ENCODE peak calls at places on chromosomes 1 and 21, in eight cellular contexts. D is HFFc6, T is fibroblast of mammary gland, H is vagina, B is cardiac muscle cell, M is GM23338, Q is heart right ventricle, O is transverse colon. W is an unnamed sample.

GRCh38 chr1:29452463-29453230 is 216.3 kb downstream of the PTPRU start:
- DNase-seq in M (no peak), Q (no peak), T (no peak), H (no peak), O (no peak), B (no peak), D (no peak), W (no peak)

GRCh38 chr1:182259229-182259872 is 132.2 kb downstream of the GLUL start:
- DNase-seq in H (no peak), M (no peak), B (no peak), D (peak; percentile 59), O (peak; percentile 55), Q (peak; percentile 46), T (peak; percentile 75), W (no peak)

GRCh38 chr1:220733090-220733569 is 15.0 kb upstream of the MTARC2 start:
- DNase-seq in D (peak; percentile 84), H (no peak), B (peak; percentile 80), O (peak; percentile 84), T (peak; percentile 95), Q (peak; percentile 92), M (peak; percentile 93), W (peak; percentile 79)

GRCh38 chr1:234973426-234974250 is 155.0 kb downstream of the TOMM20 start:
- DNase-seq in M (no peak), H (no peak), D (no peak), T (no peak), B (no peak), O (no peak), Q (no peak), W (no peak)

GRCh38 chr1:26983863-26984262 is 9.6 kb upstream of the TRNP1 start:
- DNase-seq in Q (no peak), D (no peak), O (no peak), H (no peak), T (peak; percentile 37), M (no peak), B (no peak), W (no peak)

GRCh38 chr1:26289158-26290059 is 9.5 kb downstream of the SH3BGRL3 start:
- DNase-seq in D (no peak), B (no peak), H (no peak), Q (no peak), M (no peak), O (peak; percentile 65), T (no peak), W (no peak)

GRCh38 chr1:182170941-182171461 is 109.5 kb upstream of the ZNF648 start:
- DNase-seq in T (no peak), O (no peak), Q (peak; percentile 13), B (no peak), H (no peak), M (no peak), D (no peak), W (no peak)

GRCh38 chr1:29708818-29709710 is 472.7 kb downstream of the PTPRU start:
- DNase-seq in T (peak; percentile 84), Q (no peak), B (no peak), D (peak; percentile 76), O (no peak), M (peak; percentile 11), H (no peak), W (no peak)

GRCh38 chr1:82600314-82600713 is 799.6 kb downstream of the ADGRL2 start:
- DNase-seq in H (no peak), M (no peak), O (no peak), D (no peak), B (no peak), T (no peak), Q (no peak), W (no peak)

GRCh38 chr1:225483818-225484656 is 56.2 kb upstream of the LBR start:
- DNase-seq in O (no peak), D (no peak), B (peak; percentile 32), M (no peak), Q (no peak), H (peak; percentile 31), T (no peak), W (no peak)

GRCh38 chr1:193285626-193286025 is 99.2 kb upstream of the B3GALT2 start:
- DNase-seq in B (no peak), H (no peak), D (no peak), O (no peak), T (peak; percentile 49), Q (no peak), M (no peak), W (no peak)

GRCh38 chr21:38669186-38669585 is 136.5 kb upstream of the ETS2 start:
- DNase-seq in Q (no peak), O (peak; percentile 24), H (no peak), T (peak; percentile 36), B (peak; percentile 23), D (peak; percentile 17), M (peak; percentile 60), W (no peak)

GRCh38 chr1:234676103-234676594 is 66.2 kb upstream of the IRF2BP2 start:
- DNase-seq in H (no peak), B (peak; percentile 73), D (peak; percentile 61), Q (peak; percentile 91), T (peak; percentile 78), M (peak; percentile 91), O (peak; percentile 82), W (no peak)

GRCh38 chr1:17329610-17330009 is 21.6 kb downstream of the PADI4 start:
- DNase-seq in H (no peak), B (no peak), M (no peak), T (no peak), Q (no peak), O (no peak), D (no peak), W (no peak)

GRCh38 chr1:21774835-21775541 is 8.0 kb downstream of the USP48 start:
- DNase-seq in H (no peak), Q (no peak), D (no peak), B (no peak), M (no peak), O (no peak), T (no peak), W (no peak)

GRCh38 chr21:42007541-42007940 is 2.6 kb downstream of the ZBTB21 start:
- DNase-seq in M (no peak), T (no peak), O (no peak), H (no peak), Q (no peak), D (no peak), B (no peak), W (no peak)

GRCh38 chr21:42006765-42007164 is 3.4 kb downstream of the ZBTB21 start:
- DNase-seq in Q (no peak), T (peak; percentile 34), B (no peak), M (no peak), O (no peak), H (no peak), D (no peak), W (no peak)

GRCh38 chr21:42010507-42011493 is 640 bp upstream of the ZBTB21 start:
- DNase-seq in T (no peak), Q (no peak), O (peak; percentile 48), B (peak; percentile 63), H (no peak), M (peak; percentile 55), D (no peak), W (no peak)

GRCh38 chr21:42009831-42010506 is at the start of gene ZBTB21:
- DNase-seq in T (peak; percentile 96), B (peak; percentile 98), O (peak; percentile 99), Q (peak; percentile 99), D (peak; percentile 97), H (no peak), M (peak; percentile 97), W (peak; percentile 99)

GRCh38 chr21:42009018-42009830 is 936 bp downstream of the ZBTB21 start:
- DNase-seq in D (peak; percentile 51), B (peak; percentile 62), H (no peak), O (peak; percentile 71), Q (peak; percentile 45), M (peak; percentile 77), T (peak; percentile 71), W (no peak)
- TF ChIP-seq CTCF in D (peak; percentile 63), B (no peak), H (no peak), O (peak; percentile 30), Q (no peak), M (no peak), T (no peak), W (peak; percentile 51)

GRCh38 chr21:32941263-32941662 is 84.5 kb upstream of the OLIG2 start:
- DNase-seq in T (no peak), O (no peak), D (no peak), M (no peak), H (no peak), B (no peak), Q (no peak), W (no peak)

GRCh38 chr21:32934829-32935228 is 90.9 kb upstream of the OLIG2 start:
- DNase-seq in B (no peak), T (no peak), O (no peak), Q (no peak), H (no peak), M (no peak), D (no peak), W (no peak)

GRCh38 chr21:32940079-32941014 is 85.4 kb upstream of the OLIG2 start:
- DNase-seq in D (peak; percentile 13), T (peak; percentile 46), O (peak; percentile 41), M (peak; percentile 89), H (no peak), B (peak; percentile 68), Q (peak; percentile 40), W (no peak)
- TF ChIP-seq CTCF in D (peak; percentile 86), T (peak; percentile 83), O (peak; percentile 76), M (peak; percentile 84), H (no peak), B (peak; percentile 85), Q (peak; percentile 57), W (peak; percentile 87)

DNA sequence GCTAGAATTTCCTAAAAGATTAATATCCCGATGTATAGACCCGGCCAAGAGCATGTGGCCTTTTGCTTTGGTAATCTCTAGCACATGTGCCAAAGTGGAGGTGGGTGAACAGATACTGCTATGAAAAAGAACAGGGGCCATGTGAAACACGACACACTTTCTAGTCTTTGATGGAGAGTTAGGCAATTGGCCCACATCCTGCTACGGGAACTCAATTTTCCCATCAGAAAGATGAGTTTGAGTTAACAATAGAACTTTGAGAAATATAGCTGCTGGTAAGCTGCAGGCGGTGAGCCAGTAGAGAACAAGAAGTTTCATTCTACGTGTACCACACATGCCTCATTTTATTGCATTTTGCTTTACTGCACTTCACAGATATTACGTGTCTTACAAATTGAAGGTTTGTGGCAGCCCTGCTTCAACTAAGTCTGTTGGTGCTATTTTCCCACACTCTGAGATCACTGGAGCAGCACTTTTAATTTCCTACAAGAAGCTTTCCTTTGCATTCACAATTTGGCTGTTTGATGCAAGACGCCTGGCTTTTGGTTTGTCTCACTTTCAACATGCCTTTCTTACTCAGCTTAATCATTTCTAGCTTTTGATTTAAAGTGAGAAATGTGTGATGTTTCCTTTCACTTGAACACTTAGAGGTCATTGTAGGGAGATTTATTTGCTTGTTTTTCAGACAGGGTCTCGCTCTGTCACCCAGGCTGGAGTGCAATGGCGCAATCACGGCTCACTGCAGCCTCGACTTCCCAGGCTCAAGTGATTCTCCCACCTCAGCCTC is 46.3 kb downstream of the HTR6 start:
- DNase-seq in T (no peak), H (no peak), Q (no peak), O (no peak), B (no peak), D (no peak), M (no peak), W (no peak)
- TF ChIP-seq CTCF in T (no peak), H (no peak), Q (no peak), O (no peak), B (no peak), D (no peak), M (no peak), W (no peak)

DNA sequence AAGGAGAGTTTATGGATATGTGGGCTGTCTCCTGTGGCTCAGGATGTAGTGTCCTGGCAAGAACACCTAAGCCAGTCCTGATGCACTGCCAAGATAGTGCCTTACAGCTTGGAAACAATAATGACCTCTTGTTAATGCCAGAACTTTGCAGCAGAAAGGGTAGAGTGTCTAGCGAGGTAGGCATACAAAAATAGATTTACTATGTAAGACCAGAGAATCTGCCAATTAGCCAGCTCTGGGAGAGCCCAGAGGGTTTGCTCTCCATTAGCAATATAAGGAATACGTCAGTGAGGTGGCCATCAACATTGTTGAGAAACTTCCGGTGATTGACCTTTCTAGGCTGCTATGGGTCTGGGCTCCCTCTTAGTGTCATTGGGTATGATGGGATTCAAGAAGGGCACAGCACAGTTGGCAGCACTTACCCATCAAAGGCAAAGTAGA is 178.5 kb upstream of the GALNT2 start:
- DNase-seq in D (no peak), B (no peak), M (no peak), Q (no peak), H (no peak), O (no peak), T (no peak), W (no peak)
- TF ChIP-seq CTCF in D (no peak), B (no peak), M (no peak), Q (no peak), H (no peak), O (no peak), T (no peak), W (no peak)

W was measured in type B pancreatic cell.